ENCODE peak calls at places on chromosomes 2 and 18, in five cellular contexts. S is IMR-90, L is astrocyte, M is pancreas, F is body of pancreas. D is an unnamed sample.

GRCh38 chr2:126942427-126943203 is 43.9 kb downstream of the TEX51 start:
- DNase-seq in S (no peak), L (no peak), M (no peak), F (no peak), D (no peak)

GRCh38 chr18:34121157-34121807 is 103.4 kb downstream of the NOL4 start:
- DNase-seq in S (no peak), L (peak), M (no peak), F (no peak), D (no peak)

GRCh38 chr2:105873721-105874120 is 129.0 kb downstream of the NCK2 start:
- DNase-seq in S (peak), L (peak), M (no peak), F (no peak), D (no peak)

GRCh38 chr18:26017929-26018328 is 72.5 kb downstream of the SS18 start:
- DNase-seq in S (no peak), L (no peak), M (no peak), F (no peak), D (no peak)

GRCh38 chr2:8327371-8328100 is 354.3 kb upstream of the ID2 start:
- DNase-seq in S (no peak), L (no peak), M (no peak), F (no peak), D (no peak)

GRCh38 chr2:120222186-120223033 is 790 bp downstream of the TMEM185B start:
- DNase-seq in S (no peak), L (no peak), M (no peak), F (no peak), D (no peak)

GRCh38 chr2:141260895-141261294 is 869.9 kb downstream of the LRP1B start:
- DNase-seq in S (no peak), L (no peak), M (no peak), F (no peak), D (no peak)

GRCh38 chr2:211132586-211132985 is 576.2 kb downstream of the CPS1 start:
- DNase-seq in S (no peak), L (peak), M (no peak), F (no peak), D (no peak)

GRCh38 chr2:26723475-26723874 is 31.0 kb downstream of the KCNK3 start:
- DNase-seq in S (no peak), L (no peak), M (no peak), F (no peak), D (no peak)

GRCh38 chr2:26726229-26726628 is 33.7 kb downstream of the KCNK3 start:
- DNase-seq in S (no peak), L (no peak), M (no peak), F (no peak), D (no peak)

GRCh38 chr2:26724784-26725515 is 32.4 kb downstream of the KCNK3 start:
- DNase-seq in S (no peak), L (no peak), M (no peak), F (no peak), D (no peak)

GRCh38 chr2:26724004-26724750 is 31.7 kb downstream of the KCNK3 start:
- DNase-seq in S (peak), L (peak), M (peak), F (peak), D (no peak)

DNA sequence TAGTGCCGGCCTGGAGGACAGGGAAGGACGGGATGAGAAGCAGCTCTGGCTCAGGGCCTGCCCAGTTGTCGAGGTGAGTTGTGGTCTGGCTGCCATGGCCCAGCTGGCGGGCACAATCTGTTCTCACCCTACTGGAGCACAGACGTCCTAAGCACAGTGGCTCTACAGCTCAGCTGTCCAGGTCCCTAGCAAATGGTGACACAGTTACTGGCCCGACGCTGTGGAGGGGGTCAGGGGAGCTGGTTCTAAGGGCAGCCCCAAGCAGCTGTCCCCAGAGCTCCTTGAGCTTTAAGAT is 32.9 kb downstream of the KCNK3 start:
- DNase-seq in S (no peak), L (no peak), M (peak), F (peak), D (no peak)
- H3K27ac ChIP-seq in S (no peak), L (no peak), M (peak), F (peak), D (no peak)

DNA sequence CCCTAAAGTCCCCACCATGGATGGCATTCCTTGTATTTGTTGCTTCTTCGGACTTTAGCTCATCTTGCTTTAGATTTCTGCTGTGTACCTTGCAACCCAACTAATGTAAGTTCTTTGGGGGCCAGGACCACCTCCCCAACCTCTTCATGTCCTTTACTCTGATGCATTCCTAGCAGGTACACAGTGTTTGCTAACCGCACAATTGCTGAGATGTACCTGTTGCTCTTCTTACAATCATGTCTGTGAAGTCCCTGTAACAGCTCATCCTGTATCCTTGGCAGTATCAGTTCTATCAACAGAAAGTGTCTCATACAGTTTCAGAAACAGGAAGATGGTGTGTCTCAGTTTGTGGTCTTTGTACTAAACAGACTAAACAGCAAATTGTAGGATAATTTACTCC is 24.1 kb downstream of the ST8SIA3 start:
- DNase-seq in S (no peak), L (no peak), M (no peak), F (no peak), D (no peak)
- H3K27ac ChIP-seq in S (no peak), L (no peak), M (no peak), F (no peak), D (no peak)

GRCh38 chr2:46257476-46257875 is 39.7 kb upstream of the EPAS1 start:
- DNase-seq in S (peak), L (peak), M (no peak), F (no peak), D (no peak)
- H3K27ac ChIP-seq in S (no peak), L (no peak), M (no peak), F (no peak), D (no peak)

GRCh38 chr18:70166668-70167067 is 38.8 kb downstream of the RTTN start:
- DNase-seq in S (no peak), L (no peak), M (no peak), F (no peak), D (no peak)
- H3K27ac ChIP-seq in S (no peak), L (no peak), M (no peak), F (no peak), D (no peak)